ENCODE peak calls at places on chromosome 21, in six cellular contexts. L is HAP-1; F is breast epithelium; N is stimulated activated CD8-positive, alpha-beta memory T cell treated with anti-CD3 and anti-CD28 coated beads, Interleukin-15, amount 100 ng/mL, for 24 hours; O is astrocyte of the spinal cord; E is stomach. S is an unnamed sample.

GRCh38 chr21:35989185-35989735 is 71.1 kb downstream of the SETD4 start:
- DNase-seq in L (no peak), N (no peak), E (no peak), O (peak; percentile 15), F (no peak), S (no peak)

GRCh38 chr21:42684109-42684916 is 30.9 kb downstream of the PDE9A start:
- DNase-seq in F (no peak), N (peak; percentile 12), E (no peak), O (no peak), L (no peak), S (no peak)

GRCh38 chr21:32770514-32771133 is 931 bp downstream of the PAXBP1 start:
- DNase-seq in E (no peak), N (no peak), F (no peak), L (no peak), O (peak; percentile 33), S (peak; percentile 23)

GRCh38 chr21:36466061-36466511 is 13.8 kb downstream of the CLDN14 start:
- DNase-seq in N (no peak), L (no peak), F (no peak), O (no peak), E (no peak), S (no peak)

GRCh38 chr21:42063578-42064521 is 7.3 kb upstream of the UMODL1 start:
- DNase-seq in F (no peak), N (no peak), E (peak; percentile 73), L (no peak), O (no peak), S (no peak)

GRCh38 chr21:42466700-42467612 is 29.1 kb downstream of the RSPH1 start:
- DNase-seq in E (no peak), F (peak; percentile 37), N (no peak), L (no peak), O (peak; percentile 34), S (peak; percentile 38)

GRCh38 chr21:45811136-45811535 is 167.6 kb downstream of the PCBP3 start:
- DNase-seq in N (no peak), F (no peak), L (no peak), O (no peak), E (no peak), S (no peak)

GRCh38 chr21:44567481-44568171 is 5.9 kb upstream of the KRTAP10-4 start:
- DNase-seq in L (no peak), E (no peak), F (peak; percentile 43), N (no peak), O (no peak), S (no peak)

GRCh38 chr21:43786423-43787179 is 2.8 kb upstream of the RRP1 start:
- DNase-seq in O (no peak), L (no peak), N (no peak), F (no peak), E (no peak), S (no peak)

GRCh38 chr21:44510508-44511218 is 29.3 kb downstream of the KRTAP10-1 start:
- DNase-seq in L (peak; percentile 26), O (no peak), F (peak; percentile 66), N (peak; percentile 73), E (peak; percentile 77), S (peak; percentile 39)

GRCh38 chr21:41065539-41065938 is 102.4 kb upstream of the BACE2 start:
- DNase-seq in L (no peak), E (no peak), F (no peak), O (no peak), N (no peak), S (no peak)

GRCh38 chr21:44437371-44437695 is 18.0 kb upstream of the LRRC3 start:
- DNase-seq in L (no peak), E (no peak), F (no peak), O (no peak), N (no peak), S (no peak)

GRCh38 chr21:42476493-42477342 is 19.3 kb downstream of the RSPH1 start:
- DNase-seq in F (no peak), L (no peak), E (peak; percentile 9), O (no peak), N (no peak), S (no peak)

GRCh38 chr21:44704636-44705001 is 6.8 kb downstream of the TSPEAR start:
- DNase-seq in F (no peak), N (no peak), O (no peak), L (no peak), E (no peak), S (no peak)

GRCh38 chr21:43926196-43926595 is 61.2 kb downstream of the AGPAT3 start:
- DNase-seq in E (no peak), L (no peak), O (no peak), F (no peak), N (no peak), S (no peak)

GRCh38 chr21:36635991-36636390 is 62.9 kb upstream of the SIM2 start:
- DNase-seq in O (no peak), E (no peak), N (no peak), F (no peak), L (no peak), S (peak; percentile 8)

GRCh38 chr21:37631319-37632117 is 264.9 kb downstream of the DYRK1A start:
- DNase-seq in N (no peak), E (peak; percentile 45), F (no peak), L (no peak), O (no peak), S (no peak)